ENCODE peak calls at places on chromosome 19, in seven cellular contexts. L is tibial artery, J is IMR-90, P is neural crest cell, Y is transverse colon, A is MCF 10A, X is upper lobe of left lung. M is an unnamed sample.

GRCh38 chr19:47663911-47664771 is 49.1 kb upstream of the EHD2 start:
- DNase-seq in L (peak), J (peak), P (no peak), Y (peak), A (peak), X (peak), M (no peak)

GRCh38 chr19:497861-498590 is 1.7 kb downstream of the MADCAM1 start:
- DNase-seq in L (no peak), J (no peak), P (no peak), Y (no peak), A (no peak), X (peak), M (no peak)

GRCh38 chr19:43780706-43781525 is at the start of gene KCNN4:
- DNase-seq in L (no peak), J (peak), P (no peak), Y (peak), A (peak), X (peak), M (no peak)

GRCh38 chr19:5049561-5049960 is 80.6 kb downstream of the KDM4B start:
- DNase-seq in L (no peak), J (no peak), P (no peak), Y (no peak), A (no peak), X (peak), M (no peak)

GRCh38 chr19:17790059-17790780 is 4.7 kb upstream of the B3GNT3 start:
- DNase-seq in L (no peak), J (no peak), P (no peak), Y (peak), A (no peak), X (no peak), M (no peak)

GRCh38 chr19:33689886-33690285 is 68.1 kb downstream of the CHST8 start:
- DNase-seq in L (no peak), J (no peak), P (no peak), Y (no peak), A (no peak), X (no peak), M (no peak)

GRCh38 chr19:18330865-18331264 is 8.0 kb upstream of the LSM4 start:
- DNase-seq in L (no peak), J (no peak), P (no peak), Y (no peak), A (no peak), X (no peak), M (no peak)

GRCh38 chr19:57934820-57935665 is at the start of gene ZNF418:
- DNase-seq in L (peak), J (peak), P (peak), Y (peak), A (no peak), X (peak), M (peak)

GRCh38 chr19:54188224-54188871 is 1.0 kb downstream of the MBOAT7 start:
- DNase-seq in L (no peak), J (peak), P (no peak), Y (no peak), A (peak), X (no peak), M (no peak)

GRCh38 chr19:47324502-47324901 is 7.5 kb upstream of the C5AR2 start:
- DNase-seq in L (peak), J (no peak), P (no peak), Y (peak), A (no peak), X (no peak), M (no peak)

GRCh38 chr19:11458236-11458900 is 22.5 kb downstream of the ELAVL3 start:
- DNase-seq in L (no peak), J (no peak), P (no peak), Y (no peak), A (no peak), X (no peak), M (no peak)

GRCh38 chr19:2475018-2475701 is 767 bp upstream of the GADD45B start:
- DNase-seq in L (peak), J (peak), P (peak), Y (peak), A (peak), X (peak), M (no peak)

GRCh38 chr19:35318679-35319448 is 10.1 kb upstream of the CD22 start:
- DNase-seq in L (peak), J (peak), P (no peak), Y (peak), A (peak), X (peak), M (no peak)

GRCh38 chr19:38663156-38663651 is 15.8 kb downstream of the ACTN4 start:
- DNase-seq in L (no peak), J (no peak), P (no peak), Y (no peak), A (no peak), X (no peak), M (no peak)

GRCh38 chr19:4495471-4495870 is 22.8 kb downstream of the PLIN4 start:
- DNase-seq in L (no peak), J (no peak), P (no peak), Y (no peak), A (peak), X (peak), M (peak)

GRCh38 chr19:51695088-51695487 is 2.0 kb downstream of the SPACA6 start:
- DNase-seq in L (no peak), J (no peak), P (no peak), Y (no peak), A (no peak), X (no peak), M (no peak)

GRCh38 chr19:54704928-54705327 is 19.3 kb upstream of the KIR3DL3 start:
- DNase-seq in L (no peak), J (no peak), P (no peak), Y (no peak), A (no peak), X (no peak), M (no peak)

GRCh38 chr19:40717325-40717879 is 490 bp downstream of the ITPKC start:
- DNase-seq in L (peak), J (no peak), P (no peak), Y (no peak), A (no peak), X (no peak), M (no peak)

GRCh38 chr19:40716031-40716654 is 543 bp downstream of the COQ8B start:
- DNase-seq in L (peak), J (peak), P (no peak), Y (no peak), A (peak), X (no peak), M (no peak)

GRCh38 chr19:40717880-40718773 is 1.2 kb downstream of the ITPKC start:
- DNase-seq in L (peak), J (peak), P (no peak), Y (peak), A (peak), X (peak), M (no peak)

GRCh38 chr19:40714519-40715299 is 2.0 kb downstream of the COQ8B start:
- DNase-seq in L (peak), J (peak), P (peak), Y (peak), A (peak), X (peak), M (peak)

DNA sequence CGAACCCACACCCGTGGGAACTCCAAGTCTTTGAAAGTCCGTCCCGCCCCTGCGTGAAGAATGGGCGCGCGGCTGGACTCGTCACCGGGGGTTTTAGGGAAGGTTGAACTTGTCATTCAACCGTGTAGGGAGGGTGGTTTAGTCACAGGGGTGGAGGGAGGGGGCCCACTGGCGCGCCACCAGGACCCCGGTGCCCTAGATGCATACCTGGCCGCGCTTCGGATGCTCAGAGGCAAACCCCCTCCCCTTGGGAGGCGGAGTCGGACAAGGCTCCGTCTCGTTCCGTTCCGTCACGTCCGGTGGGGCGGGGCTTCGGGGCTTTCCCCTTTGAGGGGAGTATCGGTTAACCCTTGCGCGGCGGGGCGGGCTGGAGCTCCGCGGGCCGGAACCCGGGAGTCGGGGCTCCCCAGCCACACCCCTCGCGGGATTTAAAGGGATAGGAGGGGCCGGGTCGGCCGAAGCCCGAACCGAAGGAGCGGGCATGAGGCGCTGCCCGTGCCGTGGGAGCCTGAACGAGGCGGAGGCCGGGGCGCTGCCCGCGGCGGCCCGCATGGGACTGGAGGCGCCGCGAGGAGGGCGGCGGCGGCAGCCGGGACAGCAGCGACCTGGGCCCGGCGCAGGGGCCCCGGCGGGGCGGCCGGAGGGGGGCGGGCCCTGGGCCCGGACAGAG is at the start of the genes COQ8B and ITPKC:
- DNase-seq in L (peak), J (peak), P (peak), Y (peak), A (peak), X (peak), M (peak)
- TF ChIP-seq CTCF in L (no peak), J (peak), P (peak), Y (no peak), A (no peak), X (peak), M (no peak)

DNA sequence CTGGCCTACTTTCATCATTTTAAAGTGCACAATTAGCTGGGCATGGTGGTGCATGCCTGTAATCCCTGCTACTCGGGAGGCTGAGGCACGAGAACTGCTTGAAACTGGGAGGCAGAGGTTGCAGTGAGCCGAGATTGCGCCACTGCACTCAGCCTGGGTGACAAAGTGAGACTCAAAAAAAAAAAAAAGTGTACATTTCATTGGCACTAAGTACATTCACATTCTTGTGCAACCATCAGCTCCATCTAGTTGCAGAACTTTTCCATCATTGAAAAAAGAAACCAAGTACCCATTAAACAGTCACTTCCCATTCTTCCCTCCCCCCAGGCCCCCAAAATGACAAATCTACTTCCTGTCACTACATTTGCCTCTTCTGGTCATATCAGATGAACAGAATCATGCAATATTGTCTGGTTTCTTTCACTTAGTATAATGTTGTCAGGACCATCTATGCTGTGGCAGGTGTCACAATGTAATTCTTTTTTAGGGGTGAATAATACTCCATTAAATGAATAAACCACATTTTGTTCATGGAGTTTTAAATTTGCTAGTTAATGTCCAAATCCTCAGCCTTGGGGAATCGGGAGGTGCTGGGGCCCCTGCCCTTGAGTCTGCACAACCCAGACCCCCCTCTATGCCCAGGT is 7.4 kb upstream of the SIGLEC11 start:
- DNase-seq in L (no peak), J (no peak), P (no peak), Y (no peak), A (no peak), X (no peak), M (no peak)
- TF ChIP-seq CTCF in L (no peak), J (no peak), P (no peak), Y (no peak), A (no peak), X (no peak), M (no peak)

GRCh38 chr19:49639401-49640112 is 386 bp downstream of the RRAS start:
- DNase-seq in L (peak), J (no peak), P (no peak), Y (peak), A (no peak), X (no peak), M (no peak)

GRCh38 chr19:49642488-49643035 is 553 bp downstream of the SCAF1 start:
- DNase-seq in L (no peak), J (no peak), P (no peak), Y (no peak), A (no peak), X (no peak), M (no peak)

GRCh38 chr19:49640113-49640898 is at the start of gene RRAS:
- DNase-seq in L (peak), J (peak), P (peak), Y (peak), A (peak), X (peak), M (peak)

GRCh38 chr19:49643466-49643865 is 1.5 kb downstream of the SCAF1 start:
- DNase-seq in L (no peak), J (no peak), P (no peak), Y (no peak), A (no peak), X (no peak), M (no peak)

DNA sequence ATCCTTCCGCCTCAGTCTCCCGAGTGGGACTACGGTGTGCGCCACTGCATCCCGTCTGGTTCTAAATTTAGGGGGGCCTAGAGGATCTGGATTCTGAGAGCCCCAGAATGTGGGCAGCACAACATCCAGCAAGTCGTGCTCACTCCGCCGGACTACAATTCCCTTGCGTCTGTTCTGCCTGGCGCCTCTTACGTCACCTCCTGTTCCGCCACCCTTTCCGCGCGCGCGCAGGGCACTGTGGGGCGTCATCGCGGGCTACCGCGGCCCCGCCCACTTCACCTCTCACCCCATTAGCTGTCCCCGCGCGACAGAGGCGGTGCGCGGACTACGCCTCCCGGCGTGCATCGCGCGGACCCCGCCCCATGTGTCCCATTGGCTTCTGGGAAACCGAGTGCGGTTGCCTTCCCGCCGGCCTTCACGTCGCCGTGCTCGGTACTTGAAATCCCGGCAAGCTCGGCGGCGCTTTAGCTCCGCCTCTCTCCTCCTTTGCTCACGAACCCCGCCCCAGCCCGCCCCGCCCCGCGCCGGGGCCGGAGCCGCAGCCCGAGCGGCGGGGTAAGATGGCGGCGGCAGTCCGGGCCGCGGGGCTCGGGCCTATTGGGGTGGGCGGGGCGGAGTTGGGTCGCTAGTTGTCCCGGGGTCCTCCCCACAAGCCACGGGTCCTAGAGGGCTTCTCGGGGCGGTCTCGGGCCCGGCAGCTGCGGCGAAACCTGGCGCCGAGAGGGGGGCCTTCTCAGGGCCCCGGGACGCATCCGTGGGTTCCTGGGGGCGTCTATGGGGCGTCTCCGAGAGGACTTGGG is at the start of gene SCAF1:
- DNase-seq in L (peak), J (peak), P (peak), Y (peak), A (peak), X (peak), M (peak)
- TF ChIP-seq CTCF in L (no peak), J (no peak), P (no peak), Y (no peak), A (no peak), X (no peak), M (no peak)

DNA sequence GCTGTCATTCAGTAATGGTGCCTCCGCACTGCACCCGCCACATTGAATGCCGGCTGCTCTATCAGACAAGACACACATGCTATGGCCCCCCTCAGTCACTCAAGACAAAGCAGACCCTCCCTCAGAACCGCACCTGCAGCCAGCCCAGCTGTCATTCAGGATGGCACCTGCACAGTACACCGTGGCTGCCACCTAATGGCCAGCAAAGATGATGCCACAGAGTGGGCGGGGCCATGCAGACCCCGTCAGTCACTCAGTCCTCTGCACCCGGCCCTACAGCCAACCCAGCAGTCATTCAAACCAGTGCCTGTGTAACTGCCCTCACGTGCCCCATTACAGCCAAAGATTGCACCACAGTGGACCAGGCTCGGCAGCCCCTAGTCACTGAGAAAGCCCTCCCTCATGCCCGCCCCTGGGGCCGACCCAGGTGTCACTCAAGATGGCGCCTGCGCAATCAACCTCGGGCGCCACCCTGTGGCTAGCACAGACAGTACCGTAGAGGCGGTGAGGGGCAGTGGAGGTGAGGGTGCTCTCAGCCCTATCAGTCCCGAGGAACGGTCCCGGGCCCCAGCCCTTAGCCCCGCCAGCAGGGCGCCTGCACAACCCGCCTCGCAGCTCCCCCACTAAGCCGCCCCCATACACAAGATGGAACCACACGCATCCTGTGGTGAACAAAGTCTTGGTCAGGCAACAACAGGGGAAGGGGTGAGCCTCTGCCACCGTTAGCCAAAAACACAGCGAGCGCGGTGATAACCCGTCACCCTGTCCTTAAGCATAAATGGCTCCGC is 2.4 kb downstream of the PEG3 start:
- DNase-seq in L (peak), J (no peak), P (no peak), Y (peak), A (no peak), X (peak), M (peak)
- TF ChIP-seq CTCF in L (peak), J (no peak), P (no peak), Y (peak), A (no peak), X (no peak), M (peak)

DNA sequence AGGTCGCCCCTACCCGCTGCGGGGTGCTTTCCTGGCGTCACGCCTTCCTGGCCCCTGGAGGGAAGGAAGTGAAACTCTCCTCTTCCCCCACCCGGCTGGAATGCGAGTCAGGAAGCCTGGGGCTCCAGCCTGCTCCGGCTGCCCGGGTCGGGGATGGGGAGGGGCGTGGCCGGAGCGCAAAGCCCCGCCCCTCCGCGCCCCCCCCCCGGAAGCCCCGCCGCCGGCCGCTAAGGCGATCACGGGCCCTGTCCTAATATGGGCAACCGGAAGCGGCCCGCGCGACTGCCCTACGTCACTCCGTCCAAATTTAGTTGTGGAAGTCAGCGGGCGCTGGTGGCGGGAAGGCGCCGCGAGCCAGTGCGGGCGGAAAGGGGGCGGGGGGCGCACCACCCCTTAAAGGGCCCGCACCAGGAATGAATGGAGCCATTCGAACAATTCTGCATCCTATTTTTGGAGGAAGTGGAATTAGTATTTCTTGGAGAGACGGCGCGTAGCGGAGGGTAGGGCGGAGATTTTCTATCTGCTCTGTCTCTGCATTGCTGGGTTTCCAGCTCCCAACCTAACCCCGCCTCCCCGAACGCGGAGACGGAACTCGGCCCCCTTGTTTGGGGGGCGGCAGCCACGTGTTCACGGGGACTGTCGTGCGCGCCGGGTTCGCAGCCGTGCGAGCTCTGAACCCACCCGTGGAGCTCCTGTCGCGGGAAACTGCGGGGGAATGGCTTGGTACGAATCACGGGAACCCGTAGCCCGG is 1.6 kb downstream of the IER2 start:
- DNase-seq in L (peak), J (peak), P (peak), Y (peak), A (peak), X (peak), M (peak)
- TF ChIP-seq CTCF in L (no peak), J (peak), P (peak), Y (no peak), A (no peak), X (peak), M (no peak)